ENCODE peak calls at places on chromosomes 7 and 10, in six cellular contexts. One of them, this sample, is unnamed.

GRCh38 chr7:143422033-143422432 is 13.4 kb upstream of the EPHA1 start:
- DNase-seq in left ventricle myocardium inferior: no peak
- DNase-seq in CD8-positive, alpha-beta memory T cell: no peak
- DNase-seq in nucleus accumbens: no peak
- DNase-seq in GM20000: no peak
- DNase-seq in A549: no peak
- DNase-seq in this sample: no peak

GRCh38 chr7:52085610-52086009 is 769.0 kb upstream of the COBL start:
- DNase-seq in nucleus accumbens: no peak
- DNase-seq in A549: no peak
- DNase-seq in left ventricle myocardium inferior: no peak
- DNase-seq in GM20000: no peak
- DNase-seq in CD8-positive, alpha-beta memory T cell: no peak
- DNase-seq in this sample: no peak

GRCh38 chr7:143372070-143372469 is 9.1 kb upstream of the ZYX start:
- DNase-seq in GM20000: no peak
- DNase-seq in CD8-positive, alpha-beta memory T cell: peak
- DNase-seq in A549: no peak
- DNase-seq in left ventricle myocardium inferior: peak
- DNase-seq in nucleus accumbens: no peak
- DNase-seq in this sample: no peak

GRCh38 chr10:12723240-12723639 is 278.3 kb downstream of the CCDC3 start:
- DNase-seq in nucleus accumbens: no peak
- DNase-seq in left ventricle myocardium inferior: no peak
- DNase-seq in GM20000: no peak
- DNase-seq in A549: no peak
- DNase-seq in CD8-positive, alpha-beta memory T cell: no peak
- DNase-seq in this sample: no peak

GRCh38 chr7:45484094-45484493 is 90.1 kb upstream of the ADCY1 start:
- DNase-seq in CD8-positive, alpha-beta memory T cell: no peak
- DNase-seq in nucleus accumbens: no peak
- DNase-seq in A549: no peak
- DNase-seq in GM20000: no peak
- DNase-seq in left ventricle myocardium inferior: no peak
- DNase-seq in this sample: no peak

GRCh38 chr10:22620140-22620857 is 94.1 kb downstream of the PIP4K2A start:
- DNase-seq in CD8-positive, alpha-beta memory T cell: no peak
- DNase-seq in GM20000: no peak
- DNase-seq in left ventricle myocardium inferior: peak
- DNase-seq in nucleus accumbens: peak
- DNase-seq in A549: peak
- DNase-seq in this sample: no peak

GRCh38 chr7:80218723-80219122 is 84.1 kb downstream of the GNAI1 start:
- DNase-seq in left ventricle myocardium inferior: no peak
- DNase-seq in GM20000: no peak
- DNase-seq in nucleus accumbens: no peak
- DNase-seq in CD8-positive, alpha-beta memory T cell: no peak
- DNase-seq in A549: peak
- DNase-seq in this sample: no peak

GRCh38 chr7:106063692-106064091 is 48.4 kb downstream of the SYPL1 start:
- DNase-seq in nucleus accumbens: no peak
- DNase-seq in left ventricle myocardium inferior: no peak
- DNase-seq in CD8-positive, alpha-beta memory T cell: no peak
- DNase-seq in GM20000: no peak
- DNase-seq in A549: no peak
- DNase-seq in this sample: no peak

GRCh38 chr7:111730476-111731300 is 168.4 kb upstream of the IMMP2L start:
- DNase-seq in CD8-positive, alpha-beta memory T cell: no peak
- DNase-seq in A549: peak
- DNase-seq in GM20000: peak
- DNase-seq in nucleus accumbens: no peak
- DNase-seq in left ventricle myocardium inferior: no peak
- DNase-seq in this sample: no peak

GRCh38 chr10:4382811-4383210 is 443.2 kb upstream of the AKR1E2 start:
- DNase-seq in left ventricle myocardium inferior: no peak
- DNase-seq in A549: no peak
- DNase-seq in nucleus accumbens: no peak
- DNase-seq in CD8-positive, alpha-beta memory T cell: no peak
- DNase-seq in GM20000: no peak
- DNase-seq in this sample: no peak

GRCh38 chr10:21751341-21752310 is 217.6 kb downstream of the MLLT10 start:
- DNase-seq in left ventricle myocardium inferior: no peak
- DNase-seq in GM20000: no peak
- DNase-seq in CD8-positive, alpha-beta memory T cell: no peak
- DNase-seq in nucleus accumbens: no peak
- DNase-seq in A549: no peak
- DNase-seq in this sample: no peak

GRCh38 chr10:24440817-24441790 is 232.2 kb downstream of the KIAA1217 start:
- DNase-seq in CD8-positive, alpha-beta memory T cell: no peak
- DNase-seq in A549: no peak
- DNase-seq in left ventricle myocardium inferior: no peak
- DNase-seq in nucleus accumbens: no peak
- DNase-seq in GM20000: no peak
- DNase-seq in this sample: no peak

GRCh38 chr10:58512470-58513188 is at the start of gene BICC1:
- DNase-seq in CD8-positive, alpha-beta memory T cell: no peak
- DNase-seq in A549: peak
- DNase-seq in nucleus accumbens: no peak
- DNase-seq in GM20000: peak
- DNase-seq in left ventricle myocardium inferior: peak
- DNase-seq in this sample: peak

GRCh38 chr10:113216068-113216467 is 266.0 kb downstream of the TCF7L2 start:
- DNase-seq in GM20000: no peak
- DNase-seq in nucleus accumbens: no peak
- DNase-seq in CD8-positive, alpha-beta memory T cell: no peak
- DNase-seq in left ventricle myocardium inferior: no peak
- DNase-seq in A549: peak
- DNase-seq in this sample: no peak

GRCh38 chr10:15795000-15795792 is 65.1 kb downstream of the MINDY3 start:
- DNase-seq in left ventricle myocardium inferior: no peak
- DNase-seq in GM20000: no peak
- DNase-seq in A549: no peak
- DNase-seq in nucleus accumbens: no peak
- DNase-seq in CD8-positive, alpha-beta memory T cell: no peak
- DNase-seq in this sample: no peak

GRCh38 chr7:17598846-17599245 is 300.4 kb downstream of the AHR start:
- DNase-seq in left ventricle myocardium inferior: no peak
- DNase-seq in CD8-positive, alpha-beta memory T cell: no peak
- DNase-seq in GM20000: no peak
- DNase-seq in nucleus accumbens: no peak
- DNase-seq in A549: no peak
- DNase-seq in this sample: no peak

GRCh38 chr10:125083576-125083920 is 76.8 kb downstream of the CTBP2 start:
- DNase-seq in left ventricle myocardium inferior: no peak
- DNase-seq in GM20000: no peak
- DNase-seq in nucleus accumbens: no peak
- DNase-seq in CD8-positive, alpha-beta memory T cell: no peak
- DNase-seq in A549: peak
- DNase-seq in this sample: no peak

GRCh38 chr10:89001024-89001423 is 10.4 kb downstream of the FAS start:
- DNase-seq in CD8-positive, alpha-beta memory T cell: peak
- DNase-seq in GM20000: no peak
- DNase-seq in left ventricle myocardium inferior: no peak
- DNase-seq in nucleus accumbens: no peak
- DNase-seq in A549: no peak
- DNase-seq in this sample: no peak

GRCh38 chr10:48522011-48522765 is 82.7 kb downstream of the ARHGAP22 start:
- DNase-seq in nucleus accumbens: no peak
- DNase-seq in CD8-positive, alpha-beta memory T cell: no peak
- DNase-seq in left ventricle myocardium inferior: no peak
- DNase-seq in GM20000: no peak
- DNase-seq in A549: no peak
- DNase-seq in this sample: no peak

GRCh38 chr7:54615-55014 is 137.8 kb upstream of the FAM20C start:
- DNase-seq in A549: no peak
- DNase-seq in CD8-positive, alpha-beta memory T cell: no peak
- DNase-seq in left ventricle myocardium inferior: no peak
- DNase-seq in GM20000: no peak
- DNase-seq in nucleus accumbens: no peak
- DNase-seq in this sample: no peak

GRCh38 chr10:70267161-70267933 is 16.5 kb downstream of the NPFFR1 start:
- DNase-seq in GM20000: no peak
- DNase-seq in nucleus accumbens: no peak
- DNase-seq in A549: peak
- DNase-seq in CD8-positive, alpha-beta memory T cell: no peak
- DNase-seq in left ventricle myocardium inferior: no peak
- DNase-seq in this sample: no peak

GRCh38 chr7:46613116-46613515 is 692.0 kb upstream of the IGFBP3 start:
- DNase-seq in A549: no peak
- DNase-seq in CD8-positive, alpha-beta memory T cell: no peak
- DNase-seq in nucleus accumbens: no peak
- DNase-seq in GM20000: no peak
- DNase-seq in left ventricle myocardium inferior: no peak
- DNase-seq in this sample: no peak

GRCh38 chr7:18901351-18901750 is 216.1 kb downstream of the TWIST1 start:
- DNase-seq in GM20000: no peak
- DNase-seq in nucleus accumbens: no peak
- DNase-seq in CD8-positive, alpha-beta memory T cell: no peak
- DNase-seq in A549: no peak
- DNase-seq in left ventricle myocardium inferior: no peak
- DNase-seq in this sample: no peak

GRCh38 chr10:29619273-29619672 is 15.5 kb downstream of the SVIL start:
- DNase-seq in A549: peak
- DNase-seq in nucleus accumbens: no peak
- DNase-seq in CD8-positive, alpha-beta memory T cell: no peak
- DNase-seq in GM20000: no peak
- DNase-seq in left ventricle myocardium inferior: no peak
- DNase-seq in this sample: no peak

GRCh38 chr10:6069101-6069931 is 7.1 kb upstream of the IL2RA start:
- DNase-seq in nucleus accumbens: no peak
- DNase-seq in CD8-positive, alpha-beta memory T cell: no peak
- DNase-seq in A549: no peak
- DNase-seq in GM20000: no peak
- DNase-seq in left ventricle myocardium inferior: no peak
- DNase-seq in this sample: no peak